ENCODE peak calls at places on chromosomes 1 and 21, in six cellular contexts. D, N, H, V, W and P are unnamed samples.

GRCh38 chr1:41639332-41639936 is 155.0 kb upstream of the EDN2 start:
- DNase-seq in W (no peak), H (no peak), N (no peak), V (no peak), D (no peak), P (no peak)

GRCh38 chr1:224637510-224637909 is 21.4 kb downstream of the CNIH3 start:
- DNase-seq in N (no peak), W (no peak), H (no peak), V (no peak), D (no peak), P (no peak)

GRCh38 chr1:200226969-200227303 is 182.9 kb downstream of the ZNF281 start:
- DNase-seq in W (no peak), V (no peak), D (no peak), H (no peak), N (no peak), P (no peak)

GRCh38 chr1:61043010-61043820 is 39.1 kb upstream of the NFIA start:
- DNase-seq in N (peak), W (no peak), D (peak), V (no peak), H (peak), P (no peak)

GRCh38 chr1:224498574-224499170 is 64.1 kb upstream of the WDR26 start:
- DNase-seq in W (no peak), N (no peak), H (no peak), D (peak), V (no peak), P (peak)

GRCh38 chr1:119327436-119328155 is 41.0 kb upstream of the HAO2 start:
- DNase-seq in D (peak), H (peak), W (no peak), N (peak), V (no peak), P (peak)

GRCh38 chr1:90139837-90140236 is 144.9 kb downstream of the ZNF326 start:
- DNase-seq in N (no peak), H (no peak), V (no peak), W (no peak), D (no peak), P (no peak)

GRCh38 chr1:113278777-113279176 is 111.5 kb upstream of the MAGI3 start:
- DNase-seq in W (no peak), H (no peak), N (no peak), D (no peak), V (no peak), P (no peak)

GRCh38 chr1:45730075-45730779 is 20.2 kb downstream of the IPP start:
- DNase-seq in D (no peak), H (no peak), V (no peak), N (no peak), W (no peak), P (peak)

GRCh38 chr1:245084551-245084950 is 70.2 kb upstream of the KIF26B start:
- DNase-seq in W (no peak), H (no peak), D (no peak), V (no peak), N (no peak), P (no peak)

GRCh38 chr1:205678286-205679111 is 1.8 kb downstream of the SLC45A3 start:
- DNase-seq in W (no peak), D (no peak), N (no peak), H (no peak), V (peak), P (no peak)
- H3K4me3 ChIP-seq in W (no peak), D (peak), N (peak), H (peak), V (peak), P (no peak)

DNA sequence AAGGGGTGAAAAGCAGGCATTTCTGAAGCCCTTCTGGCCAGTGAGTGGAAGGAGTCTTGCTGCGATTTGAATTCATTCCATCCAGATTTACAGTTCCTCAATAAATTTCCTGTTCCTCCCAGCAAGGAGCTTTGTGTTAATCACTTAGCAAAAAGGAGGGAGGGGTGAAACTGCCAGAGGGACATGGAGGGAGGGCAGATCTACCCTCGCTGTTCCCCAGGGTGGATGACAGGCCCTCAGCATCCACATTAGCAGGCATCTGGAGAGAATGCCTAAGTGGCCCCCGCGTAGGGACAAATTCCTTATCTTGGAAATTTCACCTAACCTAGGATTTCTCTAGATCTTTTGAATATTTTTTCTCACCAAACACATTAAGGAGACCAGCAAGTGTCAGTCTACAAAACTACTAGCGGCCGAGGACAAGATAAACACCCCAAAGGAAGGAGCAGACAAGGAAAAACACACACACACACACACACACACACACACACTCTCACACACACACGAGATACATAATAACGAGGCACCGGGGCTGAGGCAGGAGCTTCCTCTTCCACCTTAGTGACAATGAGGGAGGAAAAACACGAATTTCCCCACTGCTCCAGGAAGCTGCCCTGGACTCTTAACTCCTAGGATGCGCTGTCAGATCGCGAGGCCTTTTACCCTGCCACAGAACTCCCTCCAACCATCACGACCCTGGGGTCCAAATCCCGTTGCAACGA is 983 bp downstream of the ETV3 start:
- DNase-seq in N (no peak), V (peak), H (peak), W (no peak), D (no peak), P (peak)
- H3K27ac ChIP-seq in N (peak), V (peak), H (peak), W (peak), D (no peak), P (peak)

GRCh38 chr21:44086636-44087425 is 20.4 kb upstream of the PWP2 start:
- DNase-seq in V (no peak), D (peak), W (no peak), H (no peak), N (no peak), P (no peak)
- TF ChIP-seq GABPA in V (no peak), D (no peak), W (no peak), H (no peak), N (no peak), P (no peak)

GRCh38 chr1:150066328-150066727 is 1.2 kb upstream of the VPS45 start:
- DNase-seq in D (no peak), N (no peak), W (no peak), V (no peak), H (no peak), P (no peak)
- H3K4me3 ChIP-seq in D (peak), N (peak), W (peak), V (peak), H (peak), P (peak)

DNA sequence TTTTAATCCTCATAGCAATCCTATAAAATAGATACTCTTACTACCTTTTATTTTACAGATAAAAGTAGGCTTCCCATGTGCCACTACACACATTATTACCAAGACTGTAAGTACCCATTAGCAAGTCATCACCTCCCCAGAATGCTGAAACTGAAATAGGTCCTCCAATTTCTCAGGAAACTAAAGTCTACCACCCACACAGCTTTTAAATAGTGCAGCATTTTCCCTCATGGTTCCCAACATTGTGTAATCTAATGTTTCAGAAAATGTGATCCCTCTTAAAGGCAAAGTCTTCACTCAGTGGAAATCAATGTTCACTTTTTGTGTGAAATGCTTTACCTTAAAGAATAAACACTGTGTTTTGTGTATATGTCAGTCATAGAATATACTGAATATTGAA is 356.5 kb downstream of the GPATCH2 start:
- DNase-seq in W (no peak), D (no peak), N (no peak), H (no peak), V (no peak), P (no peak)
- H3K27ac ChIP-seq in W (no peak), D (no peak), N (no peak), H (peak), V (no peak), P (no peak)

DNA sequence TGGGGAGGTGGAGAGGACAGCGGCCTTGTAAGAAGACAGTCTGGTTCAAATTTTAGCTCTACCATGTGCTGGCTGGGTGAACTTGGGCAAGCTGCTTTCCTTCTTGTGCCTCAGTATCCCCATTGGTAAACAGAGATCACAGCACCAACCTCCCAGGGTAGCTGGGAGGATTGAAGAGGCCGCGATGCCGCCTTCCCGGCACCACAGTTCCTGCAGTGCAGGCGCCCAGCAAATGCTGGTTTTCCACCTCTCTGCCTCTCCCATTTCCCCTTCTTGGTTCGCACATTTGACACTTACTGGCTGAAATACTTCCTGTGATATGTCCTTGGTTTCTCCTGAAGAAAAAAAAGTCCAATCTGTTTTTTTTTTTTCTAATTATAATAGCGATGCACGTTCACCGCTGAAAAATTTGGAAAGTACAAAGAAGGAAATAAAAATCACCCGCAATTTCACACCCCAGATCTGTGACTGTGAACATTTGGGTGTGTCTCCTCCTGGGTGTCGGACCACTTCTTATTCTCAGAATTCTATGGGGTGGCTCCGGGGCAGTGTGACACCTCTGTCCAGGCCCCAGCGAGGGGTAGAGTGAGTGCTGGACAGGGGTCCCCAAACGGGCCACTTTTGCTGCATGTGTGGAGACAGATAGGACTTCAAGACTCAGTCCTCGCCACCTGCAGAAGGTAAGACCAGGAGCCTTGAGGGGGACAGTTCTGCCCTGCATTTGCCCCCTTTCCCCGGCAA is 73.1 kb downstream of the RUNX3 start:
- DNase-seq in D (no peak), H (no peak), N (no peak), V (no peak), W (no peak), P (no peak)
- TF ChIP-seq GABPA in D (no peak), H (no peak), N (no peak), V (no peak), W (no peak), P (no peak)

DNA sequence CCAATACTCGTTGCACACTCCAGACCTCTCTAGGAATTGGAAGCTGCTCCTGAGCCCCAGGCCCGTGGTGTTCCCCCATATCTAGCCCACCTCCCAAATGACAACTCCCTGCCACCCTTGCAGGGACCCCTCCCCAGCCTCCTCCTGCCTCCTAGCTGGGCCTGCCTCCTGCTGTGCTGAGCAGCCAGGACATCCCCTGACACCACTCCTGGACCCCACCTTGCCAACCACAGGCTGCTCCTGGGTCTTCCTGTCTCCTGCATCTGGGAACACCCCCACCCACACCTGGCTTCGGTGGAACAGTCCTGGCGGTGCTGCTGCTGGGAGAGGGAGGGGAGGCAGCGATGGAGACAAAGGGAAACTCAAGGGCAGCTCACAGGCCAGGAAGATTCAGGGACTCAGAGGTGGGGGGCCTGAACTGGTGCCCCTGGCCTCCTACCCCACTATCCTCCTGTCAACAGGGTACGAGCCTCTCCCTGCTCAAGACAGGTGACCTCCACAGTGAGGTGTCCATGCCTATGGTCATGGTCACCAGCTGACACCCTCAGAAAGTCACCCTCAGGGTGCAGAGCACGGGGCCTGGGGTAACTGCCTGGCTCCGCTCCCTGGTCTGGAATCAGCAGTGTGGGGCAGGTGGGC is 81.2 kb downstream of the RIPK4 start:
- DNase-seq in W (no peak), V (no peak), D (no peak), H (no peak), N (no peak), P (no peak)
- H3K4me3 ChIP-seq in W (no peak), V (no peak), D (no peak), H (no peak), N (no peak), P (no peak)